ENCODE peak calls at places on chromosomes 1 and 21, in four cellular contexts. One of them, this sample, is unnamed.

GRCh38 chr1:153443486-153443885 is 17.0 kb downstream of the S100A7 start:
- DNase-seq in WTC11: no peak
- DNase-seq in K562: no peak
- DNase-seq in HepG2: no peak
- DNase-seq in this sample: no peak

GRCh38 chr1:44802306-44803061 is 2.3 kb downstream of the PLK3 start:
- DNase-seq in WTC11: no peak
- DNase-seq in K562: peak; percentile 72
- DNase-seq in HepG2: no peak
- DNase-seq in this sample: no peak

GRCh38 chr1:197519741-197520334 is 251.8 kb downstream of the CRB1 start:
- DNase-seq in WTC11: no peak
- DNase-seq in K562: peak; percentile 18
- DNase-seq in HepG2: peak; percentile 5
- DNase-seq in this sample: peak; percentile 20

GRCh38 chr1:157113631-157114030 is 14.0 kb upstream of the ETV3L start:
- DNase-seq in WTC11: no peak
- DNase-seq in K562: no peak
- DNase-seq in HepG2: no peak
- DNase-seq in this sample: no peak

GRCh38 chr1:16204634-16205332 is 7.7 kb downstream of the ARHGEF19 start:
- DNase-seq in WTC11: peak; percentile 74
- DNase-seq in K562: peak; percentile 46
- DNase-seq in HepG2: peak; percentile 54
- DNase-seq in this sample: peak; percentile 44

GRCh38 chr1:108010581-108010980 is 45.6 kb upstream of the VAV3 start:
- DNase-seq in WTC11: no peak
- DNase-seq in K562: no peak
- DNase-seq in HepG2: no peak
- DNase-seq in this sample: no peak

GRCh38 chr21:32392880-32393676 is at the start of gene URB1:
- DNase-seq in WTC11: peak; percentile 93
- DNase-seq in K562: peak; percentile 99
- DNase-seq in HepG2: peak; percentile 75
- DNase-seq in this sample: peak; percentile 99

GRCh38 chr1:8339203-8339600 is 21.3 kb downstream of the SLC45A1 start:
- DNase-seq in WTC11: no peak
- DNase-seq in K562: no peak
- DNase-seq in HepG2: no peak
- DNase-seq in this sample: no peak

GRCh38 chr1:238647877-238648276 is 738.5 kb upstream of the CHRM3 start:
- DNase-seq in WTC11: peak; percentile 14
- DNase-seq in K562: no peak
- DNase-seq in HepG2: no peak
- DNase-seq in this sample: no peak

GRCh38 chr1:94273111-94273510 is 35.7 kb upstream of the ARHGAP29 start:
- DNase-seq in WTC11: no peak
- DNase-seq in K562: no peak
- DNase-seq in HepG2: no peak
- DNase-seq in this sample: no peak

GRCh38 chr21:36478941-36479340 is 981 bp downstream of the CLDN14 start:
- DNase-seq in WTC11: peak; percentile 57
- DNase-seq in K562: no peak
- DNase-seq in HepG2: no peak
- DNase-seq in this sample: no peak

GRCh38 chr21:42043201-42043895 is 27.8 kb upstream of the UMODL1 start:
- DNase-seq in WTC11: no peak
- DNase-seq in K562: no peak
- DNase-seq in HepG2: no peak
- DNase-seq in this sample: no peak

GRCh38 chr1:20271498-20272400 is 18.9 kb upstream of the VWA5B1 start:
- DNase-seq in WTC11: no peak
- DNase-seq in K562: no peak
- DNase-seq in HepG2: no peak
- DNase-seq in this sample: no peak

GRCh38 chr21:33031152-33031551 is 5.4 kb downstream of the OLIG2 start:
- DNase-seq in WTC11: no peak
- DNase-seq in K562: no peak
- DNase-seq in HepG2: no peak
- DNase-seq in this sample: no peak

GRCh38 chr1:36168538-36168937 is 12.6 kb downstream of the MAP7D1 start:
- DNase-seq in WTC11: no peak
- DNase-seq in K562: no peak
- DNase-seq in HepG2: no peak
- DNase-seq in this sample: no peak

GRCh38 chr1:54569339-54569738 is 21.3 kb downstream of the ACOT11 start:
- DNase-seq in WTC11: no peak
- DNase-seq in K562: no peak
- DNase-seq in HepG2: no peak
- DNase-seq in this sample: no peak

GRCh38 chr1:66947267-66947666 is 22.5 kb downstream of the MIER1 start:
- DNase-seq in WTC11: no peak
- DNase-seq in K562: no peak
- DNase-seq in HepG2: no peak
- DNase-seq in this sample: no peak

GRCh38 chr1:244074559-244075171 is 23.6 kb downstream of the ZBTB18 start:
- DNase-seq in WTC11: no peak
- DNase-seq in K562: no peak
- DNase-seq in HepG2: no peak
- DNase-seq in this sample: no peak

GRCh38 chr1:104780470-104781078 is 1030.9 kb downstream of the AMY1C start:
- DNase-seq in WTC11: no peak
- DNase-seq in K562: peak; percentile 29
- DNase-seq in HepG2: peak; percentile 19
- DNase-seq in this sample: peak; percentile 46

GRCh38 chr1:161200421-161200991 is 1.7 kb upstream of the ADAMTS4 start:
- DNase-seq in WTC11: no peak
- DNase-seq in K562: peak; percentile 52
- DNase-seq in HepG2: peak; percentile 70
- DNase-seq in this sample: no peak

GRCh38 chr1:2864203-2864905 is 62.9 kb upstream of the TTC34 start:
- DNase-seq in WTC11: no peak
- DNase-seq in K562: no peak
- DNase-seq in HepG2: no peak
- DNase-seq in this sample: no peak

GRCh38 chr1:89953072-89953626 is 41.8 kb upstream of the ZNF326 start:
- DNase-seq in WTC11: peak; percentile 56
- DNase-seq in K562: peak; percentile 54
- DNase-seq in HepG2: peak; percentile 49
- DNase-seq in this sample: peak; percentile 32

GRCh38 chr1:6461538-6462411 is 4.2 kb downstream of the TNFRSF25 start:
- DNase-seq in WTC11: no peak
- DNase-seq in K562: peak; percentile 13
- DNase-seq in HepG2: no peak
- DNase-seq in this sample: no peak

GRCh38 chr1:203888807-203889251 is 27.4 kb downstream of the SNRPE start:
- DNase-seq in WTC11: no peak
- DNase-seq in K562: no peak
- DNase-seq in HepG2: no peak
- DNase-seq in this sample: no peak

GRCh38 chr1:91732291-91732953 is 153.5 kb downstream of the TGFBR3 start:
- DNase-seq in WTC11: no peak
- DNase-seq in K562: peak; percentile 85
- DNase-seq in HepG2: no peak
- DNase-seq in this sample: peak; percentile 61

GRCh38 chr21:41786521-41786987 is 19.7 kb upstream of the RIPK4 start:
- DNase-seq in WTC11: no peak
- DNase-seq in K562: no peak
- DNase-seq in HepG2: no peak
- DNase-seq in this sample: no peak

GRCh38 chr1:180777072-180777689 is 135.5 kb upstream of the KIAA1614 start:
- DNase-seq in WTC11: no peak
- DNase-seq in K562: no peak
- DNase-seq in HepG2: no peak
- DNase-seq in this sample: no peak

GRCh38 chr1:116514708-116515525 is 55.9 kb downstream of the CD58 start:
- DNase-seq in WTC11: no peak
- DNase-seq in K562: no peak
- DNase-seq in HepG2: no peak
- DNase-seq in this sample: no peak

GRCh38 chr1:15899266-15899665 is 51.8 kb downstream of the SPEN start:
- DNase-seq in WTC11: no peak
- DNase-seq in K562: no peak
- DNase-seq in HepG2: no peak
- DNase-seq in this sample: no peak

GRCh38 chr1:201022824-201023516 is 544 bp downstream of the KIF21B start:
- DNase-seq in WTC11: peak; percentile 56
- DNase-seq in K562: peak; percentile 58
- DNase-seq in HepG2: no peak
- DNase-seq in this sample: no peak

DNA sequence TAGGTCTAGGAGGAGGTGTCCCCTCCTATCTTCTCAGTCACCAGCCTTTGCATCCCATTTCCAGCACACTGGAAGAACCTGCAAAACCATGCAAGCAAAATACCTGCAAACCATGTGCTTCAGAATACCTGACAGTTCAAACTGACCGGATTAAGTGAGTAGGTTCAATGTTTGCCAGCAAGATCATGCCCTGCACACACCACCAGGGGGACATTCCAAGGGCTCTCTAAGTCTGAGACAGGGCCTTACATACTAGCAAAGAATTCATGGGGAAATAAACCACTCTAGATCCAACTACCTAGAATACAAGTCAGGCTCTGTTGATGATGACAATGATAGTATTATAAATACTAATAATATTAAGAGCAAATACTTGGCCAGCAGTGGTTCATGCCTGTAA is 27.6 kb downstream of the INPP5B start:
- DNase-seq in WTC11: peak; percentile 41
- DNase-seq in K562: peak; percentile 57
- DNase-seq in HepG2: peak; percentile 34
- DNase-seq in this sample: peak; percentile 43
- TF ChIP-seq ELF4 in WTC11: no peak
- TF ChIP-seq ELF4 in K562: no peak
- TF ChIP-seq ELF4 in HepG2: no peak
- TF ChIP-seq ELF4 in this sample: no peak

GRCh38 chr1:166974647-166975345 is 544 bp downstream of the ILDR2 start:
- DNase-seq in WTC11: no peak
- DNase-seq in K562: no peak
- DNase-seq in HepG2: no peak
- DNase-seq in this sample: no peak
- TF ChIP-seq ELF4 in WTC11: no peak
- TF ChIP-seq ELF4 in K562: no peak
- TF ChIP-seq ELF4 in HepG2: no peak
- TF ChIP-seq ELF4 in this sample: no peak

GRCh38 chr21:39118061-39118460 is 65.2 kb downstream of the PSMG1 start:
- DNase-seq in WTC11: no peak
- DNase-seq in K562: no peak
- DNase-seq in HepG2: no peak
- DNase-seq in this sample: no peak

GRCh38 chr21:39116761-39117425 is 66.4 kb downstream of the PSMG1 start:
- DNase-seq in WTC11: no peak
- DNase-seq in K562: no peak
- DNase-seq in HepG2: no peak
- DNase-seq in this sample: no peak

GRCh38 chr21:39115659-39116235 is 67.5 kb downstream of the PSMG1 start:
- DNase-seq in WTC11: no peak
- DNase-seq in K562: peak; percentile 36
- DNase-seq in HepG2: peak; percentile 49
- DNase-seq in this sample: no peak

GRCh38 chr21:39117571-39117970 is 65.7 kb downstream of the PSMG1 start:
- DNase-seq in WTC11: no peak
- DNase-seq in K562: no peak
- DNase-seq in HepG2: no peak
- DNase-seq in this sample: no peak

GRCh38 chr21:39114871-39115658 is 68.2 kb downstream of the PSMG1 start:
- DNase-seq in WTC11: no peak
- DNase-seq in K562: no peak
- DNase-seq in HepG2: peak; percentile 29
- DNase-seq in this sample: no peak
- TF ChIP-seq ELF4 in WTC11: no peak
- TF ChIP-seq ELF4 in K562: no peak
- TF ChIP-seq ELF4 in HepG2: no peak
- TF ChIP-seq ELF4 in this sample: no peak

DNA sequence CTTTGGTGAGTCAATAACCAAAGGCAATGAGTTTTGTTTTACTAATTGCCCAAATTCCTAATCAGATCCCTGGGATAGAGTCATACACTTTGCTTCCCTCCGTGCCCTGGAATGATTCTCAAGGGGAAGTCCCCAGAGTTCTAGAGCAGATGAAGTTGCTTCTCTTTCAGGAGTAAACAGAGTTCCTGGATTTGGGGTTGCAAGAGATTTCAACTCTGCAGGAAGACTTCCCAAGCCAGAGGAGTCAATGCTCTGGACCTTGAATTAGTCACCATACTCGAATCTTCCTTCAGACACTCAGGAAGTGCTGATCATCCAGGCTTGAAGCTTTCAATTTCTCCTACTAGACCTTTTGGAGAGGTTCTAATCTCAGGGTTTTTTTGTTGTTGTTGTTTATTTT is 39.6 kb downstream of the FCER1A start:
- DNase-seq in WTC11: no peak
- DNase-seq in K562: no peak
- DNase-seq in HepG2: no peak
- DNase-seq in this sample: no peak
- TF ChIP-seq ELF4 in WTC11: no peak
- TF ChIP-seq ELF4 in K562: no peak
- TF ChIP-seq ELF4 in HepG2: no peak
- TF ChIP-seq ELF4 in this sample: no peak

GRCh38 chr1:240101737-240102136 is 10.1 kb downstream of the FMN2 start:
- DNase-seq in WTC11: no peak
- DNase-seq in K562: no peak
- DNase-seq in HepG2: no peak
- DNase-seq in this sample: no peak

GRCh38 chr1:240099329-240099728 is 7.6 kb downstream of the FMN2 start:
- DNase-seq in WTC11: no peak
- DNase-seq in K562: no peak
- DNase-seq in HepG2: no peak
- DNase-seq in this sample: no peak

GRCh38 chr1:240099748-240100147 is 8.1 kb downstream of the FMN2 start:
- DNase-seq in WTC11: no peak
- DNase-seq in K562: no peak
- DNase-seq in HepG2: no peak
- DNase-seq in this sample: no peak

GRCh38 chr1:240101306-240101705 is 9.6 kb downstream of the FMN2 start:
- DNase-seq in WTC11: no peak
- DNase-seq in K562: no peak
- DNase-seq in HepG2: no peak
- DNase-seq in this sample: no peak

DNA sequence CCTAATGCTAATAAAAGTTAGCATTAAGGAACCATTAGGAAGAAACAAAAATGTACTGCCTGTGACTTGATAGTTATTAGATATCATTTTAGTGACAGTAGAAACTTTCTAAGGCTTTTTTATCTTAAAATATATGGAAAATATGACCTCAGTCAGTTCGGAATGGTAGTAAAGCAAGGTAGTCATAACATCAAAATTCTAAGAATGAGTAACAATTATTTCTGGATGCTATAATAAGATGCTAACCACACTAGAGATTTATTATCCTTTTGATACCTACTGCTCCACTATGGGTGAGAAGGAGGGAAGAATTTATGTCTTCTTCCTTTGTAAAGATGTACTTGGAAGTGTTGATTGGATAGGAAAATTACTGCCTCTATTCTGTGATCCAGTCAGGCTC is 8.7 kb downstream of the FMN2 start:
- DNase-seq in WTC11: no peak
- DNase-seq in K562: no peak
- DNase-seq in HepG2: no peak
- DNase-seq in this sample: no peak
- TF ChIP-seq ELF4 in WTC11: no peak
- TF ChIP-seq ELF4 in K562: no peak
- TF ChIP-seq ELF4 in HepG2: no peak
- TF ChIP-seq ELF4 in this sample: no peak

This sample was measured in HEK293T.